ENCODE peak calls at places on chromosomes 3 and 15, in seven cellular contexts. I is IMR-90, O is K562, C is A549, L is HepG2, S is H1, K is GM12878. T is an unnamed sample.

GRCh38 chr3:61616586-61616985 is 55.2 kb downstream of the PTPRG start:
- DNase-seq in O (no peak), C (no peak), I (no peak), L (no peak), K (no peak), S (no peak), T (no peak)

GRCh38 chr3:49022751-49023171 is 840 bp downstream of the NDUFAF3 start:
- DNase-seq in O (no peak), C (peak; percentile 41), I (no peak), K (no peak), S (no peak), L (peak; percentile 39), T (no peak)

GRCh38 chr15:95840004-95840403 is 490.5 kb upstream of the NR2F2 start:
- DNase-seq in L (no peak), S (no peak), I (peak; percentile 93), C (no peak), K (no peak), O (no peak), T (no peak)

GRCh38 chr3:194472290-194472920 is 14.4 kb downstream of the ATP13A3 start:
- DNase-seq in K (no peak), L (peak; percentile 58), C (peak; percentile 68), I (peak; percentile 82), O (peak; percentile 67), S (no peak), T (peak; percentile 53)

GRCh38 chr3:9024341-9024740 is 61.1 kb upstream of the RAD18 start:
- DNase-seq in L (no peak), C (no peak), S (no peak), K (no peak), O (no peak), I (no peak), T (no peak)

GRCh38 chr3:165526367-165526766 is 310.9 kb downstream of the BCHE start:
- DNase-seq in L (no peak), S (no peak), C (no peak), I (no peak), O (no peak), K (no peak), T (no peak)

GRCh38 chr15:63500265-63501250 is 3.8 kb upstream of the USP3 start:
- DNase-seq in S (no peak), L (no peak), C (peak; percentile 93), I (no peak), K (no peak), O (no peak), T (no peak)

GRCh38 chr15:69610858-69611257 is 158.2 kb downstream of the RPLP1 start:
- DNase-seq in I (no peak), O (no peak), S (no peak), C (no peak), K (no peak), L (no peak), T (no peak)

GRCh38 chr15:52294881-52295420 is 653 bp downstream of the MYO5C start:
- DNase-seq in S (no peak), L (peak; percentile 47), K (no peak), O (no peak), C (no peak), I (no peak), T (no peak)

GRCh38 chr3:121985841-121986240 is 36.2 kb downstream of the ILDR1 start:
- DNase-seq in S (no peak), I (no peak), L (no peak), O (no peak), C (no peak), K (no peak), T (no peak)

GRCh38 chr15:29471757-29472156 is 202.1 kb upstream of the NSMCE3 start:
- DNase-seq in K (no peak), S (no peak), C (no peak), L (no peak), O (no peak), I (no peak), T (no peak)

GRCh38 chr3:45181496-45181895 is 35.3 kb upstream of the CDCP1 start:
- DNase-seq in O (no peak), I (no peak), S (no peak), L (no peak), C (no peak), K (no peak), T (no peak)

GRCh38 chr15:63338170-63338569 is 43.5 kb downstream of the CA12 start:
- DNase-seq in O (no peak), L (no peak), K (no peak), I (peak; percentile 79), S (no peak), C (no peak), T (no peak)

GRCh38 chr3:23035927-23036640 is 167.0 kb upstream of the UBE2E2 start:
- DNase-seq in L (peak; percentile 31), O (no peak), I (no peak), S (no peak), K (no peak), C (peak; percentile 18), T (no peak)

GRCh38 chr15:93274276-93274675 is 185.3 kb upstream of the RGMA start:
- DNase-seq in I (no peak), L (no peak), O (no peak), K (no peak), C (no peak), S (no peak), T (no peak)

GRCh38 chr15:90934256-90934948 is 683 bp upstream of the UNC45A start:
- DNase-seq in O (peak; percentile 93), I (peak; percentile 79), K (peak; percentile 43), L (peak; percentile 81), C (peak; percentile 91), S (peak; percentile 94), T (peak; percentile 77)

GRCh38 chr15:71743861-71744382 is 66.4 kb upstream of the NR2E3 start:
- DNase-seq in I (peak; percentile 69), S (peak; percentile 60), O (peak; percentile 66), L (peak; percentile 39), C (peak; percentile 73), K (no peak), T (no peak)

GRCh38 chr3:40741729-40742128 is 217.0 kb downstream of the ZNF621 start:
- DNase-seq in I (peak; percentile 1), K (no peak), C (peak; percentile 6), L (no peak), O (no peak), S (no peak), T (no peak)

GRCh38 chr15:67082007-67082536 is 16.7 kb downstream of the SMAD3 start:
- DNase-seq in S (no peak), K (no peak), I (no peak), C (no peak), O (peak; percentile 60), L (no peak), T (no peak)

GRCh38 chr3:126851934-126852333 is 131.0 kb upstream of the PLXNA1 start:
- DNase-seq in S (peak; percentile 40), I (no peak), C (no peak), O (no peak), L (peak; percentile 4), K (no peak), T (no peak)

GRCh38 chr3:64152100-64152499 is 73.2 kb downstream of the PRICKLE2 start:
- DNase-seq in L (no peak), K (no peak), I (peak; percentile 89), O (no peak), C (peak; percentile 62), S (no peak), T (no peak)

GRCh38 chr15:70853855-70854668 is at the start of gene LARP6:
- DNase-seq in O (no peak), I (peak; percentile 36), L (no peak), K (no peak), C (peak; percentile 52), S (peak; percentile 85), T (no peak)

GRCh38 chr15:70383856-70384255 is 286.1 kb upstream of the TLE3 start:
- DNase-seq in S (no peak), C (no peak), I (no peak), K (no peak), O (no peak), L (no peak), T (no peak)

GRCh38 chr15:63043391-63044076 is 987 bp downstream of the TPM1 start:
- DNase-seq in I (no peak), S (no peak), L (no peak), O (no peak), K (no peak), C (no peak), T (no peak)

GRCh38 chr15:38707802-38708671 is 143.4 kb upstream of the RASGRP1 start:
- DNase-seq in K (no peak), O (peak; percentile 58), L (peak; percentile 39), C (peak; percentile 57), I (peak; percentile 80), S (peak; percentile 51), T (peak; percentile 53)

GRCh38 chr15:93837450-93837849 is 393.9 kb upstream of the MCTP2 start:
- DNase-seq in L (no peak), O (no peak), K (no peak), S (no peak), I (no peak), C (no peak), T (no peak)

GRCh38 chr3:78165876-78166275 is 1126.0 kb downstream of the ROBO2 start:
- DNase-seq in S (no peak), C (no peak), I (no peak), O (no peak), K (no peak), L (no peak), T (no peak)

DNA sequence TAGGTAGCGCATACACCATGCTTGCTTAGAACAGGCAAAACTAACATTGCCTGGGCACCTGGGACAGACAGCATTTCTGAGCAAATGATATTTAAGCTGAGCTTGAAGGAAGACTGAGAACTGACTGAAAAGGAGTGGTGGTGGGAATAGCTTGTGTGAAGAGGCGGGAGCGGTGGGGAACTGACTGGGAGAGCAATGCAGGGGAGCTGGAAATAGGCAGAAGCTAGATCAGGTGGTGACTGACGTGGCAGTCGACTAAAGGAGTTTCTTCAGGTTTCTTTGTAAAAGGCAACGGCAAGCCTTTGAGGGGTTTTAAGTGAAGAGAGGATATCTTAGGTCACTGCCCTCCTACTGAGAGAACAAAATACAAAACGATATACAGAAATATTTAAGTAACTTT is 61.8 kb downstream of the NEO1 start:
- DNase-seq in I (no peak), S (no peak), K (no peak), C (no peak), L (no peak), O (no peak), T (no peak)
- TF ChIP-seq CEBPB in I (no peak), S (no peak), K (no peak), C (no peak), L (no peak), O (no peak), T (no peak)

GRCh38 chr3:79367066-79367465 is 400.7 kb downstream of the ROBO1 start:
- DNase-seq in L (no peak), I (peak; percentile 87), S (no peak), C (no peak), O (no peak), K (no peak), T (no peak)
- TF ChIP-seq CEBPB in L (no peak), I (no peak), S (no peak), C (no peak), O (no peak), K (no peak), T (no peak)

DNA sequence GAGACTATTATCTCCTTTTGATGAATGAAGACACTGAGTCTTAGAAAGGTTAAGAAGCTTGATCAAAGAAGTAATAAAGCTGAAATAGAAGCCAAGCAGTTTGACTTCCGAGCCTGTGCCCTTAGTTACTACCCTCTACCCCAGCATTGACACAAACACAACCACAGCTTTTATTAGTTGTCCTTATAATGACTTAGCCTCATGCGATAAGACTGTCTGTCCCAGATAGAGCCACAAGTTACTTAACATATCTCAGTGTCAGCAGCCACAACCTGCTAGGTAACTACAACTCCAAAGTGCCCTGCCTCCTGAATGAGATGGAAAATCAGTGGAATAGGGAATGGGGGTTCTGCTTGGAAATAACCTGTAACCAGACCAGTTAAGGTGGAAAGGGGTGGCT is 781.6 kb upstream of the CFAP20DC start:
- DNase-seq in I (no peak), C (no peak), O (no peak), S (no peak), L (no peak), K (no peak), T (no peak)
- TF ChIP-seq CEBPB in I (no peak), C (no peak), O (no peak), S (no peak), L (no peak), K (no peak), T (no peak)

GRCh38 chr3:115146418-115147328 is at the start of gene ZBTB20:
- DNase-seq in K (no peak), S (peak; percentile 74), C (peak; percentile 80), I (peak; percentile 77), L (peak; percentile 12), O (peak; percentile 78), T (peak; percentile 29)
- TF ChIP-seq CEBPB in K (no peak), S (no peak), C (no peak), I (no peak), L (no peak), O (no peak), T (no peak)